ENCODE peak calls at places on chromosome 19, in ten cellular contexts. Q is activated T-cell treated with anti-CD3 and anti-CD28 coated beads, Interleukin-2, amount 50 U/mL, for 48 hours; F is GM23338; S is HepG2; D is hepatic stellate cell; X is activated CD4-positive, alpha-beta T cell treated with anti-CD3 and anti-CD28 coated beads, Interleukin-2, amount 50 U/mL, for 24 hours; M is stimulated activated CD4-positive, alpha-beta T cell treated with anti-CD3 and anti-CD28 coated beads, Interleukin-2, amount 100 ng/mL, for 24 hours; T is fibroblast of mammary gland; P is GM12891; G is PC-3. J is an unnamed sample.

GRCh38 chr19:55449469-55449868 is 6.4 kb upstream of the SHISA7 start:
- DNase-seq in X (no peak), T (no peak), G (no peak), F (no peak), P (no peak), M (no peak), Q (no peak), D (no peak), S (no peak), J (no peak)

GRCh38 chr19:57068921-57069697 is 50.7 kb upstream of the USP29 start:
- DNase-seq in Q (no peak), P (no peak), M (peak), S (peak), F (peak), G (peak), T (no peak), D (no peak), X (no peak), J (no peak)

GRCh38 chr19:30376272-30376671 is 4.1 kb downstream of the ZNF536 start:
- DNase-seq in T (no peak), D (no peak), S (no peak), P (no peak), X (no peak), Q (no peak), F (peak), G (no peak), M (no peak), J (no peak)

GRCh38 chr19:8489591-8490394 is 12.6 kb downstream of the PRAM1 start:
- DNase-seq in T (no peak), X (no peak), P (no peak), M (no peak), G (no peak), D (no peak), S (no peak), Q (no peak), F (peak), J (no peak)

GRCh38 chr19:3346677-3347353 is 19.6 kb upstream of the NFIC start:
- DNase-seq in P (no peak), F (no peak), T (peak), Q (no peak), M (no peak), S (no peak), G (no peak), X (no peak), D (peak), J (no peak)

GRCh38 chr19:55257461-55258411 is 1.1 kb downstream of the PPP6R1 start:
- DNase-seq in T (peak), Q (peak), D (peak), F (peak), M (peak), P (no peak), G (peak), X (no peak), S (no peak), J (no peak)

GRCh38 chr19:51246153-51246552 is 4.7 kb upstream of the SIGLECL1 start:
- DNase-seq in T (peak), Q (no peak), D (no peak), G (peak), S (peak), M (no peak), P (no peak), F (peak), X (no peak), J (no peak)

GRCh38 chr19:11446652-11447301 is 11.3 kb downstream of the PRKCSH start:
- DNase-seq in T (peak), D (peak), F (peak), M (peak), Q (peak), X (peak), S (no peak), G (peak), P (peak), J (no peak)